ENCODE peak calls at places on chromosomes 6 and 20, in six cellular contexts. E is left ventricle myocardium inferior; T is mesothelial cell of epicardium; R is HS-5; V is midbrain; H is effector CD8-positive, alpha-beta T cell. G is an unnamed sample.

GRCh38 chr6:34243901-34244884 is 4.6 kb downstream of the SMIM29 start:
- DNase-seq in E (no peak), V (peak), T (no peak), R (peak), H (no peak), G (peak)

GRCh38 chr6:24584390-24584735 is 61.6 kb downstream of the KIAA0319 start:
- DNase-seq in H (no peak), T (no peak), R (no peak), V (no peak), E (no peak), G (no peak)

GRCh38 chr6:133286765-133287164 is 45.6 kb downstream of the EYA4 start:
- DNase-seq in T (no peak), H (no peak), E (no peak), R (peak), V (peak), G (no peak)

GRCh38 chr20:32252189-32252588 is 25.3 kb upstream of the KIF3B start:
- DNase-seq in R (no peak), E (no peak), T (no peak), H (no peak), V (no peak), G (no peak)

GRCh38 chr6:64034840-64035656 is 399.4 kb downstream of the PHF3 start:
- DNase-seq in T (no peak), E (no peak), H (no peak), V (no peak), R (peak), G (no peak)

GRCh38 chr6:33700391-33701050 is 11.0 kb downstream of the UQCC2 start:
- DNase-seq in R (no peak), E (no peak), H (peak), V (peak), T (peak), G (no peak)

GRCh38 chr6:5122504-5123112 is 37.5 kb downstream of the PPP1R3G start:
- DNase-seq in R (no peak), T (no peak), V (no peak), H (no peak), E (no peak), G (no peak)

GRCh38 chr6:106077170-106077569 is 9.0 kb upstream of the PRDM1 start:
- DNase-seq in T (no peak), E (no peak), R (no peak), V (no peak), H (no peak), G (no peak)

GRCh38 chr6:40343887-40344565 is 243.1 kb downstream of the LRFN2 start:
- DNase-seq in R (no peak), H (no peak), T (peak), E (no peak), V (no peak), G (no peak)

GRCh38 chr20:57810511-57811372 is 100.9 kb upstream of the PMEPA1 start:
- DNase-seq in T (no peak), R (no peak), E (no peak), H (no peak), V (no peak), G (no peak)

GRCh38 chr6:109610555-109610954 is 80.4 kb downstream of the AK9 start:
- DNase-seq in R (no peak), T (no peak), E (no peak), H (no peak), V (no peak), G (no peak)

GRCh38 chr20:7775072-7775471 is 165.2 kb downstream of the HAO1 start:
- DNase-seq in V (no peak), R (no peak), T (no peak), H (no peak), E (no peak), G (no peak)

GRCh38 chr6:134421496-134421895 is 103.6 kb upstream of the SGK1 start:
- DNase-seq in H (no peak), T (no peak), V (no peak), R (peak), E (no peak), G (no peak)

GRCh38 chr20:5741089-5741488 is 9.1 kb upstream of the SHLD1 start:
- DNase-seq in E (no peak), T (no peak), R (no peak), H (no peak), V (no peak), G (no peak)

GRCh38 chr20:57876163-57876562 is 166.3 kb upstream of the PMEPA1 start:
- DNase-seq in V (no peak), T (no peak), R (no peak), H (no peak), E (no peak), G (no peak)

GRCh38 chr6:31272856-31273626 is 1.1 kb upstream of the HLA-C start:
- DNase-seq in R (no peak), V (no peak), H (no peak), T (no peak), E (no peak), G (no peak)

GRCh38 chr20:23145281-23145700 is 59.2 kb upstream of the CD93 start:
- DNase-seq in H (no peak), E (no peak), V (no peak), T (no peak), R (no peak), G (no peak)

GRCh38 chr20:1509237-1509636 is 18.0 kb upstream of the SIRPB2 start:
- DNase-seq in E (no peak), R (no peak), H (no peak), T (no peak), V (peak), G (no peak)

GRCh38 chr20:48463916-48464315 is 363.9 kb downstream of the PREX1 start:
- DNase-seq in T (no peak), R (peak), E (no peak), H (no peak), V (no peak), G (no peak)

GRCh38 chr6:4354181-4354580 is 218.8 kb upstream of the ECI2 start:
- DNase-seq in V (no peak), H (no peak), E (no peak), R (no peak), T (no peak), G (no peak)

GRCh38 chr6:156174026-156174880 is 602.9 kb upstream of the ARID1B start:
- DNase-seq in H (no peak), E (no peak), R (peak), V (no peak), T (no peak), G (no peak)

GRCh38 chr6:98547634-98548033 is 286.7 kb upstream of the POU3F2 start:
- DNase-seq in E (no peak), H (no peak), V (no peak), R (no peak), T (peak), G (no peak)

GRCh38 chr20:44664127-44664526 is 12.6 kb upstream of the ADA start:
- DNase-seq in T (no peak), R (no peak), V (no peak), H (no peak), E (no peak), G (no peak)

GRCh38 chr6:37646986-37647764 is 50.5 kb downstream of the MDGA1 start:
- DNase-seq in T (no peak), R (no peak), H (no peak), E (no peak), V (no peak), G (no peak)

GRCh38 chr6:144931172-144932035 is 646.3 kb downstream of the UTRN start:
- DNase-seq in E (no peak), T (no peak), H (no peak), R (no peak), V (peak), G (no peak)

GRCh38 chr6:14478396-14479225 is 361.0 kb downstream of the CD83 start:
- DNase-seq in T (no peak), V (no peak), H (no peak), E (no peak), R (no peak), G (no peak)

GRCh38 chr6:133890941-133891813 is 2.3 kb downstream of the TCF21 start:
- DNase-seq in E (peak), H (no peak), V (no peak), R (no peak), T (peak), G (no peak)

GRCh38 chr6:1873781-1874180 is 264.1 kb downstream of the FOXC1 start:
- DNase-seq in R (no peak), H (no peak), T (no peak), E (no peak), V (peak), G (no peak)

GRCh38 chr6:79515436-79515835 is 21.8 kb downstream of the LCA5 start:
- DNase-seq in H (no peak), R (no peak), E (no peak), T (no peak), V (no peak), G (no peak)

GRCh38 chr20:4573564-4574355 is 147.9 kb upstream of the PRND start:
- DNase-seq in R (peak), E (no peak), T (no peak), H (no peak), V (no peak), G (no peak)